ENCODE peak calls at places on chromosomes 6 and 20, in eight cellular contexts. X is activated CD4-positive, alpha-beta T cell treated with anti-CD3 and anti-CD28 coated beads for 48 hours; I is activated T-cell treated with anti-CD3 and anti-CD28 coated beads for 1 hour; S is AG20443; W is heart right ventricle; M is SW480; R is NCI-H446; T is germinal center. D is an unnamed sample.

GRCh38 chr6:4351857-4352669 is 216.7 kb upstream of the ECI2 start:
- DNase-seq in T (no peak), R (peak; percentile 58), S (peak; percentile 86), M (peak; percentile 57), I (no peak), W (peak; percentile 80), X (no peak), D (no peak)

GRCh38 chr6:111764238-111765182 is 108.7 kb downstream of the FYN start:
- DNase-seq in I (no peak), M (no peak), S (no peak), T (peak; percentile 63), X (peak; percentile 70), R (no peak), W (no peak), D (no peak)

GRCh38 chr6:130306377-130306776 is 59.4 kb upstream of the TMEM200A start:
- DNase-seq in T (no peak), W (no peak), S (no peak), I (no peak), X (no peak), R (no peak), M (no peak), D (no peak)

GRCh38 chr6:34202329-34203201 is 34.1 kb upstream of the HMGA1 start:
- DNase-seq in I (no peak), X (no peak), W (no peak), M (no peak), R (no peak), T (no peak), S (no peak), D (no peak)

GRCh38 chr20:31860431-31861345 is 9.6 kb downstream of the DUSP15 start:
- DNase-seq in X (no peak), M (peak; percentile 56), I (no peak), S (peak; percentile 65), R (no peak), W (no peak), T (no peak), D (no peak)

GRCh38 chr6:160102956-160103824 is 18.4 kb upstream of the SLC22A1 start:
- DNase-seq in S (peak; percentile 56), T (peak; percentile 50), W (no peak), I (no peak), R (no peak), M (peak; percentile 34), X (peak; percentile 36), D (no peak)

GRCh38 chr6:142326539-142326938 is 24.7 kb downstream of the ADGRG6 start:
- DNase-seq in M (no peak), R (no peak), T (no peak), I (no peak), W (no peak), X (no peak), S (no peak), D (no peak)

GRCh38 chr20:41317536-41318270 is at the start of gene ZHX3:
- DNase-seq in T (peak; percentile 100), R (peak; percentile 99), X (peak; percentile 97), W (peak; percentile 97), I (peak; percentile 93), S (peak; percentile 100), M (peak; percentile 97), D (peak; percentile 98)

GRCh38 chr6:109165392-109165964 is 70.2 kb downstream of the CEP57L1 start:
- DNase-seq in I (no peak), X (no peak), R (no peak), S (peak; percentile 85), W (peak; percentile 25), T (no peak), M (peak; percentile 37), D (no peak)

GRCh38 chr6:52016918-52017748 is 70.3 kb downstream of the PKHD1 start:
- DNase-seq in T (no peak), I (no peak), R (no peak), X (no peak), M (no peak), S (no peak), W (no peak), D (no peak)

GRCh38 chr6:105990151-105990550 is 96.0 kb upstream of the PRDM1 start:
- DNase-seq in S (no peak), T (no peak), X (no peak), W (no peak), I (no peak), M (no peak), R (no peak), D (no peak)

GRCh38 chr20:3323398-3323797 is 84.1 kb downstream of the DNAAF9 start:
- DNase-seq in S (no peak), T (no peak), I (no peak), X (no peak), M (no peak), R (no peak), W (no peak), D (no peak)

GRCh38 chr6:12717356-12717755 is 789 bp downstream of the PHACTR1 start:
- DNase-seq in S (no peak), T (no peak), M (no peak), X (no peak), I (no peak), R (no peak), W (no peak), D (no peak)

GRCh38 chr20:60921021-60921622 is 330.9 kb upstream of the CDH4 start:
- DNase-seq in T (no peak), S (no peak), I (peak; percentile 4), X (peak; percentile 45), W (peak; percentile 29), M (peak; percentile 17), R (no peak), D (no peak)

GRCh38 chr6:152471459-152472070 is 165.6 kb downstream of the SYNE1 start:
- DNase-seq in S (peak; percentile 52), X (no peak), W (no peak), R (no peak), T (no peak), I (no peak), M (no peak), D (no peak)

GRCh38 chr6:142014515-142014914 is 118.2 kb upstream of the GJE1 start:
- DNase-seq in R (no peak), I (no peak), X (no peak), M (no peak), T (no peak), S (peak; percentile 48), W (no peak), D (no peak)

GRCh38 chr20:1302578-1303541 is 26.1 kb downstream of the SDCBP2 start:
- DNase-seq in X (peak; percentile 15), W (no peak), S (no peak), M (peak; percentile 65), R (peak; percentile 19), I (no peak), T (no peak), D (no peak)

GRCh38 chr20:37522258-37523011 is 1.4 kb downstream of the NNAT start:
- DNase-seq in T (no peak), I (no peak), W (peak; percentile 65), X (no peak), M (peak; percentile 59), R (no peak), S (no peak), D (no peak)

GRCh38 chr20:26169506-26169905 is 472.9 kb upstream of the ZNF337 start:
- DNase-seq in R (no peak), W (no peak), X (no peak), T (no peak), M (no peak), S (peak; percentile 29), I (no peak), D (no peak)

GRCh38 chr6:49121970-49122369 is 341.1 kb downstream of the MMUT start:
- DNase-seq in T (no peak), M (no peak), R (no peak), W (no peak), S (no peak), X (no peak), I (no peak), D (no peak)

GRCh38 chr6:129370268-129370916 is 339.6 kb downstream of the ARHGAP18 start:
- DNase-seq in S (peak; percentile 37), M (peak; percentile 30), T (peak; percentile 3), R (peak; percentile 34), I (peak; percentile 35), X (peak; percentile 60), W (peak; percentile 38), D (no peak)

GRCh38 chr20:36483919-36484808 is 57.2 kb upstream of the MYL9 start:
- DNase-seq in M (no peak), W (no peak), S (peak; percentile 32), X (no peak), R (no peak), I (no peak), T (no peak), D (no peak)

GRCh38 chr6:163083141-163083540 is 331.4 kb upstream of the QKI start:
- DNase-seq in R (no peak), M (no peak), I (no peak), X (no peak), S (no peak), W (no peak), T (no peak), D (no peak)

GRCh38 chr20:25000268-25000801 is 7.8 kb upstream of the APMAP start:
- DNase-seq in R (no peak), X (no peak), T (no peak), I (no peak), W (peak; percentile 63), M (peak; percentile 43), S (peak; percentile 91), D (peak; percentile 65)

GRCh38 chr6:56002336-56002735 is 126.9 kb upstream of the BMP5 start:
- DNase-seq in R (no peak), I (no peak), M (no peak), X (no peak), T (no peak), W (no peak), S (no peak), D (no peak)

GRCh38 chr20:39909447-39909846 is 779.6 kb downstream of the MAFB start:
- DNase-seq in S (no peak), I (no peak), R (no peak), X (no peak), T (no peak), M (no peak), W (peak; percentile 37), D (no peak)

D was measured in type B pancreatic cell.